ENCODE peak calls at places on chromosomes 11 and 22, in nine cellular contexts. One of them, this sample, is unnamed.

GRCh38 chr11:8813658-8814057 is 97.3 kb upstream of the AKIP1 start:
- DNase-seq in neural crest cell: peak
- DNase-seq in occipital lobe: peak
- DNase-seq in anterior cingulate cortex: peak
- DNase-seq in epithelial cell of esophagus: peak
- DNase-seq in T-helper 9 cell: no peak
- DNase-seq in GM12878: no peak
- DNase-seq in WTC11: peak
- DNase-seq in right cardiac atrium: peak
- DNase-seq in this sample: peak

GRCh38 chr22:43014062-43014875 is 680 bp downstream of the PACSIN2 start:
- DNase-seq in neural crest cell: peak
- DNase-seq in occipital lobe: no peak
- DNase-seq in anterior cingulate cortex: no peak
- DNase-seq in epithelial cell of esophagus: peak
- DNase-seq in T-helper 9 cell: peak
- DNase-seq in GM12878: no peak
- DNase-seq in WTC11: peak
- DNase-seq in right cardiac atrium: peak
- DNase-seq in this sample: peak

GRCh38 chr11:37946155-37946766 is 1348.2 kb upstream of the RAG2 start:
- DNase-seq in neural crest cell: peak
- DNase-seq in occipital lobe: no peak
- DNase-seq in anterior cingulate cortex: no peak
- DNase-seq in epithelial cell of esophagus: peak
- DNase-seq in T-helper 9 cell: no peak
- DNase-seq in GM12878: peak
- DNase-seq in WTC11: peak
- DNase-seq in right cardiac atrium: no peak
- DNase-seq in this sample: no peak

GRCh38 chr22:47198801-47199251 is 436.4 kb downstream of the TBC1D22A start:
- DNase-seq in neural crest cell: no peak
- DNase-seq in occipital lobe: no peak
- DNase-seq in anterior cingulate cortex: no peak
- DNase-seq in epithelial cell of esophagus: no peak
- DNase-seq in T-helper 9 cell: no peak
- DNase-seq in GM12878: no peak
- DNase-seq in WTC11: no peak
- DNase-seq in right cardiac atrium: peak
- DNase-seq in this sample: no peak

GRCh38 chr22:38989461-38989860 is 7.3 kb downstream of the APOBEC3B start:
- DNase-seq in neural crest cell: no peak
- DNase-seq in occipital lobe: no peak
- DNase-seq in anterior cingulate cortex: no peak
- DNase-seq in epithelial cell of esophagus: no peak
- DNase-seq in T-helper 9 cell: no peak
- DNase-seq in GM12878: no peak
- DNase-seq in WTC11: no peak
- DNase-seq in right cardiac atrium: no peak
- DNase-seq in this sample: no peak

GRCh38 chr22:31577711-31578110 is 81.4 kb downstream of the SFI1 start:
- DNase-seq in neural crest cell: no peak
- DNase-seq in occipital lobe: peak
- DNase-seq in anterior cingulate cortex: no peak
- DNase-seq in epithelial cell of esophagus: no peak
- DNase-seq in T-helper 9 cell: no peak
- DNase-seq in GM12878: no peak
- DNase-seq in WTC11: no peak
- DNase-seq in right cardiac atrium: no peak
- DNase-seq in this sample: peak

GRCh38 chr11:70725786-70726185 is 327.5 kb downstream of the CTTN start:
- DNase-seq in neural crest cell: no peak
- DNase-seq in occipital lobe: no peak
- DNase-seq in anterior cingulate cortex: no peak
- DNase-seq in epithelial cell of esophagus: no peak
- DNase-seq in T-helper 9 cell: no peak
- DNase-seq in GM12878: no peak
- DNase-seq in WTC11: no peak
- DNase-seq in right cardiac atrium: no peak
- DNase-seq in this sample: no peak

GRCh38 chr11:13772223-13773046 is 104.0 kb downstream of the FAR1 start:
- DNase-seq in neural crest cell: peak
- DNase-seq in occipital lobe: no peak
- DNase-seq in anterior cingulate cortex: no peak
- DNase-seq in epithelial cell of esophagus: peak
- DNase-seq in T-helper 9 cell: no peak
- DNase-seq in GM12878: peak
- DNase-seq in WTC11: no peak
- DNase-seq in right cardiac atrium: no peak
- DNase-seq in this sample: peak

GRCh38 chr11:2294340-2295290 is 7.1 kb downstream of the C11orf21 start:
- DNase-seq in neural crest cell: no peak
- DNase-seq in occipital lobe: no peak
- DNase-seq in anterior cingulate cortex: no peak
- DNase-seq in epithelial cell of esophagus: no peak
- DNase-seq in T-helper 9 cell: no peak
- DNase-seq in GM12878: no peak
- DNase-seq in WTC11: no peak
- DNase-seq in right cardiac atrium: no peak
- DNase-seq in this sample: no peak

GRCh38 chr11:116217006-116217405 is 555.8 kb downstream of the BUD13 start:
- DNase-seq in neural crest cell: no peak
- DNase-seq in occipital lobe: no peak
- DNase-seq in anterior cingulate cortex: no peak
- DNase-seq in epithelial cell of esophagus: peak
- DNase-seq in T-helper 9 cell: no peak
- DNase-seq in GM12878: no peak
- DNase-seq in WTC11: peak
- DNase-seq in right cardiac atrium: no peak
- DNase-seq in this sample: peak

GRCh38 chr11:75195164-75195962 is 44.5 kb downstream of the SLCO2B1 start:
- DNase-seq in neural crest cell: no peak
- DNase-seq in occipital lobe: no peak
- DNase-seq in anterior cingulate cortex: peak
- DNase-seq in epithelial cell of esophagus: no peak
- DNase-seq in T-helper 9 cell: no peak
- DNase-seq in GM12878: no peak
- DNase-seq in WTC11: no peak
- DNase-seq in right cardiac atrium: peak
- DNase-seq in this sample: no peak

GRCh38 chr11:61580292-61580888 is 486 bp downstream of the SYT7 start:
- DNase-seq in neural crest cell: no peak
- DNase-seq in occipital lobe: no peak
- DNase-seq in anterior cingulate cortex: no peak
- DNase-seq in epithelial cell of esophagus: no peak
- DNase-seq in T-helper 9 cell: no peak
- DNase-seq in GM12878: no peak
- DNase-seq in WTC11: peak
- DNase-seq in right cardiac atrium: no peak
- DNase-seq in this sample: no peak

GRCh38 chr11:44863231-44863630 is 87.5 kb downstream of the TP53I11 start:
- DNase-seq in neural crest cell: no peak
- DNase-seq in occipital lobe: no peak
- DNase-seq in anterior cingulate cortex: no peak
- DNase-seq in epithelial cell of esophagus: no peak
- DNase-seq in T-helper 9 cell: no peak
- DNase-seq in GM12878: no peak
- DNase-seq in WTC11: no peak
- DNase-seq in right cardiac atrium: no peak
- DNase-seq in this sample: no peak

GRCh38 chr22:36796629-36797175 is 20.1 kb downstream of the PVALB start:
- DNase-seq in neural crest cell: no peak
- DNase-seq in occipital lobe: no peak
- DNase-seq in anterior cingulate cortex: no peak
- DNase-seq in epithelial cell of esophagus: no peak
- DNase-seq in T-helper 9 cell: no peak
- DNase-seq in GM12878: no peak
- DNase-seq in WTC11: no peak
- DNase-seq in right cardiac atrium: no peak
- DNase-seq in this sample: no peak

GRCh38 chr22:26196657-26197056 is 27.4 kb downstream of the SEZ6L start:
- DNase-seq in neural crest cell: no peak
- DNase-seq in occipital lobe: no peak
- DNase-seq in anterior cingulate cortex: no peak
- DNase-seq in epithelial cell of esophagus: no peak
- DNase-seq in T-helper 9 cell: no peak
- DNase-seq in GM12878: no peak
- DNase-seq in WTC11: no peak
- DNase-seq in right cardiac atrium: no peak
- DNase-seq in this sample: no peak

GRCh38 chr11:24356501-24356900 is 140.4 kb upstream of the LUZP2 start:
- DNase-seq in neural crest cell: no peak
- DNase-seq in occipital lobe: no peak
- DNase-seq in anterior cingulate cortex: no peak
- DNase-seq in epithelial cell of esophagus: no peak
- DNase-seq in T-helper 9 cell: no peak
- DNase-seq in GM12878: no peak
- DNase-seq in WTC11: no peak
- DNase-seq in right cardiac atrium: no peak
- DNase-seq in this sample: no peak

GRCh38 chr11:126476256-126476970 is 120.9 kb downstream of the ST3GAL4 start:
- DNase-seq in neural crest cell: no peak
- DNase-seq in occipital lobe: no peak
- DNase-seq in anterior cingulate cortex: no peak
- DNase-seq in epithelial cell of esophagus: no peak
- DNase-seq in T-helper 9 cell: no peak
- DNase-seq in GM12878: no peak
- DNase-seq in WTC11: no peak
- DNase-seq in right cardiac atrium: peak
- DNase-seq in this sample: no peak

This sample was measured in cerebellum.